ENCODE peak calls at places on chromosomes 1 and 21, in six cellular contexts. Y is uterus, V is tibial nerve, F is colonic mucosa, C is HCT116, X is cardiac muscle cell. R is an unnamed sample.

GRCh38 chr1:53956308-53957168 is 10.4 kb downstream of the LRRC42 start:
- DNase-seq in Y (no peak), V (no peak), F (no peak), X (peak), C (no peak), R (no peak)

GRCh38 chr1:31943546-31944184 is 5.5 kb upstream of the PTP4A2 start:
- DNase-seq in F (no peak), Y (no peak), V (no peak), C (no peak), X (peak), R (no peak)

GRCh38 chr21:39863111-39863510 is 4.1 kb upstream of the PCP4 start:
- DNase-seq in V (no peak), F (peak), Y (no peak), X (no peak), C (no peak), R (no peak)

GRCh38 chr1:152517237-152517811 is 3.0 kb downstream of the CRCT1 start:
- DNase-seq in F (no peak), Y (no peak), X (no peak), C (peak), V (no peak), R (no peak)

GRCh38 chr21:14942801-14943490 is 121.9 kb downstream of the NRIP1 start:
- DNase-seq in X (peak), V (no peak), Y (no peak), C (no peak), F (no peak), R (no peak)

GRCh38 chr1:172827301-172827700 is 168.4 kb downstream of the FASLG start:
- DNase-seq in C (no peak), Y (no peak), V (no peak), F (no peak), X (no peak), R (no peak)

GRCh38 chr1:85465099-85465790 is at the start of gene DDAH1:
- DNase-seq in V (no peak), C (peak), X (peak), F (peak), Y (peak), R (no peak)

GRCh38 chr1:28811766-28812668 is at the start of gene OPRD1:
- DNase-seq in X (no peak), F (no peak), V (no peak), C (no peak), Y (no peak), R (no peak)

GRCh38 chr1:15005116-15005515 is 148.4 kb upstream of the TMEM51 start:
- DNase-seq in Y (no peak), C (no peak), F (no peak), V (no peak), X (no peak), R (no peak)

GRCh38 chr21:42187976-42188653 is 30.8 kb upstream of the ABCG1 start:
- DNase-seq in F (no peak), X (peak), C (no peak), Y (no peak), V (no peak), R (peak)

GRCh38 chr1:233255145-233255544 is 40.4 kb downstream of the PCNX2 start:
- DNase-seq in C (no peak), F (no peak), X (no peak), Y (no peak), V (no peak), R (no peak)

GRCh38 chr1:95384570-95384969 is 150.6 kb downstream of the RWDD3 start:
- DNase-seq in F (peak), C (no peak), X (peak), Y (no peak), V (no peak), R (no peak)

GRCh38 chr1:161227196-161227871 is 1.5 kb downstream of the TOMM40L start:
- DNase-seq in C (peak), V (peak), Y (peak), F (peak), X (peak), R (peak)

GRCh38 chr1:50970927-50971582 is 1.0 kb downstream of the CDKN2C start:
- DNase-seq in X (no peak), Y (no peak), V (no peak), C (no peak), F (no peak), R (no peak)

GRCh38 chr1:57229998-57230397 is 193.9 kb downstream of the DAB1 start:
- DNase-seq in C (no peak), Y (no peak), F (no peak), V (no peak), X (no peak), R (no peak)

GRCh38 chr1:172719694-172720138 is 60.8 kb downstream of the FASLG start:
- DNase-seq in V (no peak), F (no peak), X (peak), Y (no peak), C (peak), R (no peak)

GRCh38 chr1:168786476-168787330 is 57.7 kb upstream of the DPT start:
- DNase-seq in C (no peak), X (no peak), V (no peak), Y (no peak), F (no peak), R (no peak)

GRCh38 chr21:29721242-29721641 is 218.6 kb downstream of the GRIK1 start:
- DNase-seq in V (no peak), X (no peak), C (no peak), Y (no peak), F (no peak), R (no peak)

GRCh38 chr21:45211661-45212060 is 76.0 kb downstream of the POFUT2 start:
- DNase-seq in C (no peak), Y (no peak), X (no peak), F (no peak), V (no peak), R (no peak)

GRCh38 chr21:45550552-45551210 is 8.4 kb upstream of the SLC19A1 start:
- DNase-seq in C (no peak), V (no peak), F (no peak), Y (no peak), X (peak), R (no peak)

GRCh38 chr1:43274125-43274803 is 4.5 kb downstream of the TMEM125 start:
- DNase-seq in X (peak), Y (no peak), C (no peak), V (no peak), F (no peak), R (no peak)

GRCh38 chr21:41260428-41260827 is 56.2 kb upstream of the FAM3B start:
- DNase-seq in F (no peak), C (no peak), X (no peak), V (no peak), Y (no peak), R (no peak)

GRCh38 chr1:10045480-10046355 is 13.0 kb downstream of the UBE4B start:
- DNase-seq in X (peak), C (no peak), F (no peak), V (no peak), Y (no peak), R (peak)

GRCh38 chr1:244210884-244211558 is 159.9 kb downstream of the ZBTB18 start:
- DNase-seq in Y (no peak), V (no peak), F (peak), C (peak), X (peak), R (peak)

GRCh38 chr1:48048064-48048463 is 50.9 kb upstream of the TRABD2B start:
- DNase-seq in C (no peak), F (no peak), X (peak), V (no peak), Y (no peak), R (no peak)

GRCh38 chr1:6358757-6359567 is 34.6 kb downstream of the ACOT7 start:
- DNase-seq in X (peak), V (no peak), C (no peak), F (peak), Y (no peak), R (no peak)

GRCh38 chr1:76186617-76187016 is 112.1 kb downstream of the ST6GALNAC3 start:
- DNase-seq in X (no peak), C (no peak), Y (no peak), F (no peak), V (no peak), R (no peak)

GRCh38 chr1:64162151-64162550 is 41.3 kb upstream of the UBE2U start:
- DNase-seq in X (no peak), Y (no peak), V (no peak), C (no peak), F (no peak), R (no peak)

GRCh38 chr1:29669912-29670311 is 433.6 kb downstream of the PTPRU start:
- DNase-seq in Y (no peak), V (no peak), F (no peak), C (no peak), X (no peak), R (no peak)

GRCh38 chr1:173245892-173246291 is 38.8 kb upstream of the TNFSF4 start:
- DNase-seq in Y (no peak), V (no peak), F (no peak), X (no peak), C (no peak), R (no peak)

GRCh38 chr1:59156526-59157196 is 140.2 kb upstream of the FGGY start:
- DNase-seq in Y (no peak), C (peak), V (no peak), F (no peak), X (peak), R (no peak)

GRCh38 chr1:23451452-23451851 is 26.9 kb upstream of the TCEA3 start:
- DNase-seq in X (no peak), C (no peak), Y (no peak), V (no peak), F (no peak), R (no peak)

GRCh38 chr1:61056674-61057439 is 25.5 kb upstream of the NFIA start:
- DNase-seq in X (peak), Y (peak), V (peak), F (peak), C (peak), R (peak)

DNA sequence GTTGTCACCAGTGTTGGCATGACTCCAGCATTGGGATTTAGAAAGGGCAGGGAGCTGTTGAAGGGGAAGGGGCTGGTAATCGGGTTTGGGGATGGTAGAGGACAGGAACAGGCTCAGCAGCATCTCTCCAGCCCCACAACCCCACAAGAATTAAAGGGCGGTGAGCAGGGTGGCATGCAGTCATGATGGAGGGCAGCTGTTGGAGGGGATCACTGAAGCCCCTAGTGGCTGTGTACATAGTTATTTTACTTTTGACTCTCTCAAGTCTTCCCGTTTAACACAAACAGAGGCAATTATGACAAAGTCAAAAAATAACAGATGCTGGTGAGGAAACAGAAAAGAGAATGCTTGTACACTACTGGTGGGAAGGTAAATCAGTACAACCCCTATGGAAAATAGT is 213.8 kb downstream of the URB2 start:
- DNase-seq in Y (no peak), F (no peak), C (no peak), X (no peak), V (no peak), R (no peak)
- TF ChIP-seq CTCF in Y (no peak), F (no peak), C (no peak), X (no peak), V (no peak), R (no peak)

DNA sequence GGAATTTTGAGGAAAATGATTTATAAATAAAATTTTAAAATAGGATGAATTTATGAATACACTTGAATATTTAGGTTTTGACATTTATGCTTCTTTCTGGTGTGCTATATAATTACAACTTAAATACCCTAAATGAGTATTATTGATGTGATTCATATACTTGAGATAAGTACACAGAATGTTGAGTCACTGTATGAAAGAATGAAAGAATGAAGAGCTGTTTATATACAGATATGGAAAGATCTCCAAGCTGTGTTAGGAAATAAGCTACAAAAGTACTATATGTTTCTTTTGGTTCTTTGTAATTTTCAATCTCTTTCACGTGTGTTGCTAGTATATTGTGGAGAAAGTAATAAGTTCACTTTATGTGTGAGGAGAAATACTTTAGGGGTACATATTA is 147.2 kb downstream of the RASAL2 start:
- DNase-seq in C (no peak), V (no peak), F (no peak), X (peak), Y (no peak), R (no peak)
- H3K27ac ChIP-seq in C (no peak), V (no peak), F (no peak), X (no peak), Y (no peak), R (no peak)

GRCh38 chr1:222828939-222829338 is 14.1 kb downstream of the DISP1 start:
- DNase-seq in X (no peak), C (no peak), V (no peak), F (no peak), Y (no peak), R (no peak)
- TF ChIP-seq CTCF in X (no peak), C (peak), V (no peak), F (no peak), Y (no peak), R (no peak)

DNA sequence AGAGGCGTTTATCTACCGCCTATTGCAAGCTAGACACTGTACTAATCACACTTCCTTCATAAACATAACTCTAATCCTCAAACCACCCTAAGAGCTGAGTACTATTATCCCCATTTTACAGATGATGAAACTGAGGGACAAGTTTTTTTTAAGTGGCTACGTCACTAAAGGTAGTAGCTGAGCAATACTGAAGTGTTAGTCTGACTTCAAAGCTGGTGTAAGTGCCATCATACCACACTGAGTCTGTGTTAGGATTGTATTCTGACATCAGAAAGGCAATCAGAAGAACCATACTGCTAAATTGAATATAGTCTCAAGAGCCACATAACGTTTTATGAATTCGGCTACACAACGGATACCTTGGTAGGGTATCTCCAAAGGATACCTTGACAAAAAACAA is 1.8 kb downstream of the TP53BP2 start:
- DNase-seq in C (no peak), V (no peak), X (no peak), F (no peak), Y (no peak), R (no peak)
- H3K27ac ChIP-seq in C (no peak), V (peak), X (peak), F (no peak), Y (no peak), R (no peak)

GRCh38 chr1:19367584-19368041 is 55.5 kb downstream of the SLC66A1 start:
- DNase-seq in X (peak), F (no peak), C (no peak), Y (no peak), V (no peak), R (no peak)
- TF ChIP-seq CTCF in X (no peak), F (no peak), C (no peak), Y (no peak), V (no peak), R (no peak)

GRCh38 chr1:12578860-12579422 is 39.1 kb downstream of the DHRS3 start:
- DNase-seq in Y (no peak), F (no peak), C (no peak), X (no peak), V (no peak), R (no peak)

GRCh38 chr1:12572506-12572905 is 45.5 kb downstream of the DHRS3 start:
- DNase-seq in V (no peak), X (peak), C (no peak), F (no peak), Y (no peak), R (no peak)

GRCh38 chr1:12573015-12573825 is 44.8 kb downstream of the DHRS3 start:
- DNase-seq in X (peak), V (no peak), C (no peak), F (no peak), Y (no peak), R (peak)

GRCh38 chr1:12577020-12577419 is 41.0 kb downstream of the DHRS3 start:
- DNase-seq in X (no peak), V (no peak), C (no peak), Y (no peak), F (no peak), R (no peak)

GRCh38 chr1:12574757-12575139 is 43.3 kb downstream of the DHRS3 start:
- DNase-seq in V (no peak), F (no peak), X (no peak), Y (no peak), C (no peak), R (no peak)
- H3K27ac ChIP-seq in V (peak), F (no peak), X (no peak), Y (no peak), C (peak), R (peak)

GRCh38 chr1:2545754-2546514 is 10.2 kb upstream of the TNFRSF14 start:
- DNase-seq in F (peak), C (peak), Y (peak), X (peak), V (peak), R (peak)
- TF ChIP-seq CTCF in F (no peak), C (no peak), Y (no peak), X (no peak), V (no peak), R (no peak)

GRCh38 chr1:41890841-41891311 is 27.8 kb downstream of the HIVEP3 start:
- DNase-seq in V (no peak), C (no peak), F (no peak), Y (no peak), X (peak), R (peak)
- H3K27ac ChIP-seq in V (peak), C (no peak), F (peak), Y (peak), X (no peak), R (peak)

R was measured in gastrocnemius medialis.